ENCODE peak calls at places on chromosomes 12 and 14, in ten cellular contexts. P, K, F, Z, L, D, V, R, B and A are unnamed samples. For H3K4me1 and H3K27me3, the result is how much of the 10 kb centered on the place peaks cover.

GRCh38 chr14:92513966-92514843 is 624 bp downstream of the RIN3 start:
- DNase-seq in P (no peak), K (no peak), F (peak), Z (peak), L (peak), D (peak), V (peak), R (peak), B (no peak), A (no peak)

GRCh38 chr14:25303934-25304333 is 254.0 kb upstream of the STXBP6 start:
- DNase-seq in P (no peak), K (no peak), F (no peak), Z (no peak), L (no peak), D (no peak), V (no peak), R (no peak), B (no peak), A (no peak)

GRCh38 chr14:76473381-76474263 is 97.7 kb downstream of the ESRRB start:
- DNase-seq in P (peak), K (no peak), F (peak), Z (no peak), L (no peak), D (no peak), V (no peak), R (no peak), B (no peak), A (no peak)

GRCh38 chr12:65327207-65328076 is 49.0 kb downstream of the MSRB3 start:
- DNase-seq in P (no peak), K (no peak), F (no peak), Z (no peak), L (no peak), D (no peak), V (no peak), R (peak), B (no peak), A (no peak)

GRCh38 chr12:128644664-128645296 is 179.0 kb downstream of the SLC15A4 start:
- DNase-seq in P (no peak), K (no peak), F (peak), Z (no peak), L (no peak), D (peak), V (peak), R (no peak), B (peak), A (peak)

GRCh38 chr12:131087302-131087818 is 133.7 kb downstream of the ADGRD1 start:
- DNase-seq in P (peak), K (no peak), F (no peak), Z (peak), L (no peak), D (no peak), V (no peak), R (no peak), B (no peak), A (no peak)

GRCh38 chr14:104268725-104269436 is 130.5 kb downstream of the KIF26A start:
- DNase-seq in P (no peak), K (no peak), F (no peak), Z (no peak), L (no peak), D (peak), V (no peak), R (no peak), B (no peak), A (no peak)

GRCh38 chr12:111413442-111414086 is 7.8 kb downstream of the SH2B3 start:
- DNase-seq in P (peak), K (no peak), F (no peak), Z (no peak), L (no peak), D (peak), V (no peak), R (peak), B (peak), A (no peak)

GRCh38 chr14:54981698-54982097 is 45.2 kb downstream of the WDHD1 start:
- DNase-seq in P (no peak), K (no peak), F (no peak), Z (no peak), L (no peak), D (no peak), V (no peak), R (peak), B (peak), A (no peak)

GRCh38 chr14:36513451-36514277 is 6.4 kb downstream of the NKX2-1 start:
- DNase-seq in P (no peak), K (no peak), F (peak), Z (no peak), L (no peak), D (no peak), V (no peak), R (no peak), B (no peak), A (no peak)

GRCh38 chr12:34349673-34349961 is 327.3 kb downstream of the ALG10 start:
- DNase-seq in P (no peak), K (no peak), F (no peak), Z (no peak), L (no peak), D (no peak), V (no peak), R (no peak), B (no peak), A (no peak)

GRCh38 chr12:93967454-93967853 is 180.9 kb upstream of the PLXNC1 start:
- DNase-seq in P (no peak), K (no peak), F (no peak), Z (no peak), L (no peak), D (no peak), V (no peak), R (no peak), B (no peak), A (no peak)

GRCh38 chr14:77251870-77252269 is 19.1 kb downstream of the NGB start:
- DNase-seq in P (no peak), K (no peak), F (no peak), Z (no peak), L (no peak), D (no peak), V (no peak), R (no peak), B (no peak), A (no peak)

GRCh38 chr12:65741662-65742480 is 82.4 kb upstream of the HMGA2 start:
- DNase-seq in P (no peak), K (no peak), F (peak), Z (peak), L (no peak), D (peak), V (no peak), R (peak), B (no peak), A (peak)

GRCh38 chr14:76091036-76091435 is 60.7 kb upstream of the GPATCH2L start:
- DNase-seq in P (peak), K (no peak), F (peak), Z (no peak), L (no peak), D (no peak), V (no peak), R (no peak), B (peak), A (no peak)

GRCh38 chr12:124904306-124905098 is 9.9 kb downstream of the UBC start:
- DNase-seq in P (peak), K (no peak), F (peak), Z (peak), L (no peak), D (peak), V (no peak), R (peak), B (peak), A (no peak)

GRCh38 chr14:61502459-61503093 is 181.2 kb downstream of the PRKCH start:
- DNase-seq in P (no peak), K (no peak), F (no peak), Z (no peak), L (no peak), D (no peak), V (no peak), R (no peak), B (no peak), A (no peak)

GRCh38 chr14:61504841-61505340 is 183.5 kb downstream of the PRKCH start:
- DNase-seq in P (no peak), K (no peak), F (no peak), Z (no peak), L (no peak), D (no peak), V (no peak), R (no peak), B (no peak), A (no peak)

GRCh38 chr14:61508526-61508925 is 186.8 kb upstream of the HIF1A start:
- DNase-seq in P (no peak), K (no peak), F (no peak), Z (no peak), L (no peak), D (no peak), V (no peak), R (no peak), B (no peak), A (no peak)

GRCh38 chr14:61503167-61503801 is 181.9 kb downstream of the PRKCH start:
- DNase-seq in P (no peak), K (no peak), F (no peak), Z (no peak), L (peak), D (no peak), V (peak), R (no peak), B (no peak), A (no peak)

GRCh38 chr14:61505815-61506809 is 184.7 kb downstream of the PRKCH start:
- DNase-seq in P (no peak), K (no peak), F (no peak), Z (no peak), L (no peak), D (no peak), V (no peak), R (peak), B (no peak), A (no peak)
- H3K4me1 ChIP-seq in P (under half), K (under half), F (under half), Z (under half), L (half or more), D (under half), V (half or more), R (under half), B (under half), A (under half)

GRCh38 chr12:52690351-52691075 is 10.3 kb upstream of the KRT1 start:
- DNase-seq in P (no peak), K (no peak), F (peak), Z (no peak), L (no peak), D (no peak), V (no peak), R (no peak), B (no peak), A (no peak)
- H3K27me3 ChIP-seq in P (under half), K (half or more), F (half or more), Z (under half), L (under half), D (under half), V (under half), R (half or more), B (under half), A (half or more)

GRCh38 chr12:120234643-120235368 is 30.7 kb downstream of the PXN start:
- DNase-seq in P (peak), K (no peak), F (peak), Z (no peak), L (no peak), D (peak), V (no peak), R (peak), B (peak), A (no peak)
- H3K4me1 ChIP-seq in P (half or more), K (under half), F (under half), Z (under half), L (half or more), D (half or more), V (half or more), R (half or more), B (half or more), A (half or more)

GRCh38 chr12:48037267-48037915 is 33.1 kb upstream of the COL2A1 start:
- DNase-seq in P (no peak), K (no peak), F (peak), Z (peak), L (no peak), D (no peak), V (no peak), R (peak), B (no peak), A (peak)
- H3K27me3 ChIP-seq in P (under half), K (under half), F (under half), Z (under half), L (under half), D (under half), V (under half), R (under half), B (under half), A (under half)